ENCODE peak calls at places on chromosomes 4 and X, in five cellular contexts. G is NCI-H2081, I is dermis blood vessel endothelial cell, U is GM12865, V is NCI-H748 treated with DMSO at 0.1 percent for 48 hours. S is an unnamed sample.

GRCh38 chr4:139734201-139734874 is 68.7 kb downstream of the MGST2 start:
- DNase-seq in G (peak), I (no peak), U (no peak), V (no peak), S (no peak)

GRCh38 chr4:41282362-41282761 is 25.6 kb downstream of the UCHL1 start:
- DNase-seq in G (no peak), I (peak), U (no peak), V (no peak), S (no peak)

GRCh38 chrX:68354869-68355628 is 78.2 kb downstream of the OPHN1 start:
- DNase-seq in G (no peak), I (no peak), U (no peak), V (no peak), S (no peak)

GRCh38 chr4:1113311-1114009 is at the start of gene RNF212:
- DNase-seq in G (peak), I (peak), U (no peak), V (no peak), S (no peak)

GRCh38 chrX:25016361-25016671 is 551 bp upstream of the ARX start:
- DNase-seq in G (no peak), I (no peak), U (no peak), V (no peak), S (no peak)

GRCh38 chr4:17276821-17277220 is 235.1 kb downstream of the QDPR start:
- DNase-seq in G (no peak), I (peak), U (no peak), V (no peak), S (no peak)

GRCh38 chr4:26624042-26624441 is 40.2 kb downstream of the TBC1D19 start:
- DNase-seq in G (no peak), I (no peak), U (no peak), V (no peak), S (no peak)

GRCh38 chr4:68267433-68267944 is 22.0 kb upstream of the TMPRSS11B start:
- DNase-seq in G (no peak), I (no peak), U (no peak), V (no peak), S (peak)

GRCh38 chrX:124098089-124098488 is 136.6 kb downstream of the STAG2 start:
- DNase-seq in G (peak), I (peak), U (peak), V (no peak), S (peak)

GRCh38 chrX:73262991-73263390 is 48.3 kb upstream of the NAP1L2 start:
- DNase-seq in G (no peak), I (peak), U (peak), V (no peak), S (peak)

GRCh38 chrX:130024127-130024526 is 41.7 kb downstream of the BCORL1 start:
- DNase-seq in G (no peak), I (peak), U (peak), V (no peak), S (no peak)

GRCh38 chr4:108834167-108834566 is 71.3 kb upstream of the ETNPPL start:
- DNase-seq in G (no peak), I (peak), U (no peak), V (no peak), S (peak)

GRCh38 chr4:183328832-183329231 is 6.6 kb upstream of the CLDN24 start:
- DNase-seq in G (no peak), I (peak), U (no peak), V (no peak), S (no peak)

GRCh38 chr4:105345358-105345757 is 128.5 kb downstream of the PPA2 start:
- DNase-seq in G (no peak), I (no peak), U (no peak), V (no peak), S (no peak)